ENCODE peak calls at places on chromosomes 16 and 17, in six cellular contexts. One of them, this sample, is unnamed.

GRCh38 chr16:85303354-85303883 is 191.1 kb upstream of the CIBAR2 start:
- DNase-seq in KBM-7: peak; percentile 79
- DNase-seq in stimulated activated CD8-positive, alpha-beta memory T cell treated with anti-CD3 and anti-CD28 coated beads, Interleukin-4, amount 100 ng/mL, for 1 hour: peak; percentile 40
- DNase-seq in T-helper 1 cell: peak; percentile 77
- DNase-seq in activated T-cell treated with anti-CD3 and anti-CD28 coated beads, Interleukin-2, amount 50 U/mL, for 24 hours: peak; percentile 86
- DNase-seq in cardiac muscle cell: peak; percentile 68
- DNase-seq in this sample: peak; percentile 61

GRCh38 chr17:46894024-46894423 is 28.9 kb upstream of the GOSR2 start:
- DNase-seq in activated T-cell treated with anti-CD3 and anti-CD28 coated beads, Interleukin-2, amount 50 U/mL, for 24 hours: no peak
- DNase-seq in T-helper 1 cell: no peak
- DNase-seq in KBM-7: no peak
- DNase-seq in stimulated activated CD8-positive, alpha-beta memory T cell treated with anti-CD3 and anti-CD28 coated beads, Interleukin-4, amount 100 ng/mL, for 1 hour: no peak
- DNase-seq in cardiac muscle cell: no peak
- DNase-seq in this sample: no peak

GRCh38 chr16:51545951-51546350 is 394.9 kb upstream of the SALL1 start:
- DNase-seq in stimulated activated CD8-positive, alpha-beta memory T cell treated with anti-CD3 and anti-CD28 coated beads, Interleukin-4, amount 100 ng/mL, for 1 hour: no peak
- DNase-seq in KBM-7: no peak
- DNase-seq in cardiac muscle cell: no peak
- DNase-seq in T-helper 1 cell: no peak
- DNase-seq in activated T-cell treated with anti-CD3 and anti-CD28 coated beads, Interleukin-2, amount 50 U/mL, for 24 hours: no peak
- DNase-seq in this sample: no peak

GRCh38 chr16:85286970-85287814 is 174.9 kb upstream of the CIBAR2 start:
- DNase-seq in stimulated activated CD8-positive, alpha-beta memory T cell treated with anti-CD3 and anti-CD28 coated beads, Interleukin-4, amount 100 ng/mL, for 1 hour: no peak
- DNase-seq in KBM-7: no peak
- DNase-seq in T-helper 1 cell: no peak
- DNase-seq in cardiac muscle cell: no peak
- DNase-seq in activated T-cell treated with anti-CD3 and anti-CD28 coated beads, Interleukin-2, amount 50 U/mL, for 24 hours: no peak
- DNase-seq in this sample: no peak

GRCh38 chr16:3363793-3364192 is 8.1 kb downstream of the OR2C1 start:
- DNase-seq in T-helper 1 cell: no peak
- DNase-seq in cardiac muscle cell: no peak
- DNase-seq in activated T-cell treated with anti-CD3 and anti-CD28 coated beads, Interleukin-2, amount 50 U/mL, for 24 hours: no peak
- DNase-seq in KBM-7: no peak
- DNase-seq in stimulated activated CD8-positive, alpha-beta memory T cell treated with anti-CD3 and anti-CD28 coated beads, Interleukin-4, amount 100 ng/mL, for 1 hour: no peak
- DNase-seq in this sample: no peak

GRCh38 chr17:9926150-9926804 is 21.2 kb upstream of the RCVRN start:
- DNase-seq in T-helper 1 cell: no peak
- DNase-seq in KBM-7: no peak
- DNase-seq in activated T-cell treated with anti-CD3 and anti-CD28 coated beads, Interleukin-2, amount 50 U/mL, for 24 hours: no peak
- DNase-seq in cardiac muscle cell: no peak
- DNase-seq in stimulated activated CD8-positive, alpha-beta memory T cell treated with anti-CD3 and anti-CD28 coated beads, Interleukin-4, amount 100 ng/mL, for 1 hour: no peak
- DNase-seq in this sample: no peak

GRCh38 chr17:42759982-42760651 is 910 bp upstream of the RAMP2 start:
- DNase-seq in activated T-cell treated with anti-CD3 and anti-CD28 coated beads, Interleukin-2, amount 50 U/mL, for 24 hours: no peak
- DNase-seq in cardiac muscle cell: no peak
- DNase-seq in T-helper 1 cell: no peak
- DNase-seq in stimulated activated CD8-positive, alpha-beta memory T cell treated with anti-CD3 and anti-CD28 coated beads, Interleukin-4, amount 100 ng/mL, for 1 hour: no peak
- DNase-seq in KBM-7: peak; percentile 14
- DNase-seq in this sample: no peak

GRCh38 chr17:49486012-49486641 is 9.0 kb upstream of the NGFR start:
- DNase-seq in stimulated activated CD8-positive, alpha-beta memory T cell treated with anti-CD3 and anti-CD28 coated beads, Interleukin-4, amount 100 ng/mL, for 1 hour: no peak
- DNase-seq in activated T-cell treated with anti-CD3 and anti-CD28 coated beads, Interleukin-2, amount 50 U/mL, for 24 hours: no peak
- DNase-seq in KBM-7: peak; percentile 74
- DNase-seq in cardiac muscle cell: peak; percentile 36
- DNase-seq in T-helper 1 cell: no peak
- DNase-seq in this sample: no peak

GRCh38 chr17:1989135-1989534 is 36.0 kb downstream of the RTN4RL1 start:
- DNase-seq in KBM-7: no peak
- DNase-seq in T-helper 1 cell: no peak
- DNase-seq in activated T-cell treated with anti-CD3 and anti-CD28 coated beads, Interleukin-2, amount 50 U/mL, for 24 hours: no peak
- DNase-seq in stimulated activated CD8-positive, alpha-beta memory T cell treated with anti-CD3 and anti-CD28 coated beads, Interleukin-4, amount 100 ng/mL, for 1 hour: no peak
- DNase-seq in cardiac muscle cell: no peak
- DNase-seq in this sample: no peak

GRCh38 chr16:71727545-71728324 is 3.2 kb upstream of the PHLPP2 start:
- DNase-seq in KBM-7: peak; percentile 19
- DNase-seq in activated T-cell treated with anti-CD3 and anti-CD28 coated beads, Interleukin-2, amount 50 U/mL, for 24 hours: no peak
- DNase-seq in T-helper 1 cell: no peak
- DNase-seq in cardiac muscle cell: no peak
- DNase-seq in stimulated activated CD8-positive, alpha-beta memory T cell treated with anti-CD3 and anti-CD28 coated beads, Interleukin-4, amount 100 ng/mL, for 1 hour: no peak
- DNase-seq in this sample: no peak

GRCh38 chr16:86951831-86952598 is 365.2 kb downstream of the C16orf95 start:
- DNase-seq in activated T-cell treated with anti-CD3 and anti-CD28 coated beads, Interleukin-2, amount 50 U/mL, for 24 hours: no peak
- DNase-seq in KBM-7: no peak
- DNase-seq in stimulated activated CD8-positive, alpha-beta memory T cell treated with anti-CD3 and anti-CD28 coated beads, Interleukin-4, amount 100 ng/mL, for 1 hour: no peak
- DNase-seq in T-helper 1 cell: no peak
- DNase-seq in cardiac muscle cell: no peak
- DNase-seq in this sample: no peak

GRCh38 chr16:66898207-66898606 is 17.9 kb downstream of the PDP2 start:
- DNase-seq in stimulated activated CD8-positive, alpha-beta memory T cell treated with anti-CD3 and anti-CD28 coated beads, Interleukin-4, amount 100 ng/mL, for 1 hour: no peak
- DNase-seq in T-helper 1 cell: no peak
- DNase-seq in cardiac muscle cell: no peak
- DNase-seq in activated T-cell treated with anti-CD3 and anti-CD28 coated beads, Interleukin-2, amount 50 U/mL, for 24 hours: no peak
- DNase-seq in KBM-7: no peak
- DNase-seq in this sample: no peak

GRCh38 chr17:78921437-78921971 is 3.7 kb downstream of the TIMP2 start:
- DNase-seq in activated T-cell treated with anti-CD3 and anti-CD28 coated beads, Interleukin-2, amount 50 U/mL, for 24 hours: no peak
- DNase-seq in T-helper 1 cell: no peak
- DNase-seq in KBM-7: no peak
- DNase-seq in stimulated activated CD8-positive, alpha-beta memory T cell treated with anti-CD3 and anti-CD28 coated beads, Interleukin-4, amount 100 ng/mL, for 1 hour: no peak
- DNase-seq in cardiac muscle cell: no peak
- DNase-seq in this sample: no peak

GRCh38 chr17:48113201-48113676 is 5.7 kb downstream of the SNX11 start:
- DNase-seq in cardiac muscle cell: no peak
- DNase-seq in stimulated activated CD8-positive, alpha-beta memory T cell treated with anti-CD3 and anti-CD28 coated beads, Interleukin-4, amount 100 ng/mL, for 1 hour: no peak
- DNase-seq in activated T-cell treated with anti-CD3 and anti-CD28 coated beads, Interleukin-2, amount 50 U/mL, for 24 hours: peak; percentile 45
- DNase-seq in T-helper 1 cell: peak; percentile 74
- DNase-seq in KBM-7: no peak
- DNase-seq in this sample: peak; percentile 13

This sample was measured in effector CD8-positive, alpha-beta T cell.